ENCODE peak calls at places on chromosomes 4 and X, in six cellular contexts. T is astrocyte, F is tibial artery, N is GM12865, G is GM04504, X is HFFc6. L is an unnamed sample.

GRCh38 chr4:71209161-71209560 is 129.7 kb upstream of the SLC4A4 start:
- DNase-seq in T (peak), F (no peak), N (no peak), G (no peak), X (peak), L (no peak)

GRCh38 chr4:75542824-75543223 is 13.0 kb upstream of the ODAPH start:
- DNase-seq in T (peak), F (no peak), N (no peak), G (peak), X (peak), L (no peak)

GRCh38 chr4:133668061-133668851 is 519.2 kb downstream of the PCDH10 start:
- DNase-seq in T (no peak), F (no peak), N (no peak), G (no peak), X (no peak), L (no peak)

GRCh38 chr4:112357453-112357852 is 60.3 kb downstream of the ALPK1 start:
- DNase-seq in T (no peak), F (no peak), N (no peak), G (no peak), X (no peak), L (no peak)

GRCh38 chr4:31655328-31655727 is 935.2 kb downstream of the PCDH7 start:
- DNase-seq in T (peak), F (no peak), N (no peak), G (no peak), X (no peak), L (no peak)

GRCh38 chrX:143466130-143466529 is 51.1 kb downstream of the SPANXN3 start:
- DNase-seq in T (no peak), F (no peak), N (no peak), G (no peak), X (no peak), L (no peak)

GRCh38 chr4:46844325-46844917 is 64.6 kb downstream of the COX7B2 start:
- DNase-seq in T (peak), F (no peak), N (peak), G (peak), X (peak), L (peak)

GRCh38 chrX:101659601-101660063 is at the start of gene ARMCX2:
- DNase-seq in T (peak), F (peak), N (peak), G (peak), X (peak), L (no peak)

GRCh38 chrX:55107911-55108310 is 19.1 kb downstream of the PAGE2 start:
- DNase-seq in T (no peak), F (no peak), N (no peak), G (no peak), X (no peak), L (no peak)